ENCODE peak calls at places on chromosomes 16 and 17, in eight cellular contexts. T, H, N, V, W, J, U and Y are unnamed samples.
A peak's percentile ranks its signal among the peaks of the same experiment; 100 is the strongest.

GRCh38 chr17:8807070-8807550 is 7.9 kb upstream of the MFSD6L start:
- DNase-seq in T (peak; percentile 16), H (no peak), N (peak; percentile 23), V (no peak), W (no peak), J (no peak), U (no peak), Y (no peak)

GRCh38 chr16:989354-989814 is 7.8 kb downstream of the SOX8 start:
- DNase-seq in T (no peak), H (no peak), N (no peak), V (no peak), W (no peak), J (no peak), U (no peak), Y (no peak)

GRCh38 chr17:39981207-39982068 is 831 bp downstream of the PSMD3 start:
- DNase-seq in T (no peak), H (no peak), N (no peak), V (no peak), W (no peak), J (no peak), U (no peak), Y (no peak)

GRCh38 chr17:8019665-8020064 is 17.2 kb downstream of the GUCY2D start:
- DNase-seq in T (no peak), H (no peak), N (no peak), V (peak; percentile 15), W (no peak), J (no peak), U (no peak), Y (no peak)

GRCh38 chr16:21625026-21625425 is 25.6 kb downstream of the METTL9 start:
- DNase-seq in T (no peak), H (no peak), N (no peak), V (no peak), W (no peak), J (no peak), U (no peak), Y (no peak)

GRCh38 chr16:55031481-55031880 is 100.8 kb downstream of the IRX5 start:
- DNase-seq in T (no peak), H (no peak), N (no peak), V (no peak), W (no peak), J (no peak), U (no peak), Y (peak; percentile 42)

GRCh38 chr17:78706271-78706915 is 75.7 kb downstream of the CYTH1 start:
- DNase-seq in T (no peak), H (peak; percentile 20), N (no peak), V (peak; percentile 58), W (no peak), J (no peak), U (no peak), Y (no peak)

GRCh38 chr17:15261818-15262290 is 3.3 kb downstream of the PMP22 start:
- DNase-seq in T (peak; percentile 48), H (peak; percentile 20), N (peak; percentile 52), V (no peak), W (no peak), J (no peak), U (no peak), Y (no peak)

GRCh38 chr16:69089091-69089912 is 16.2 kb upstream of the HAS3 start:
- DNase-seq in T (no peak), H (no peak), N (peak; percentile 66), V (peak; percentile 53), W (no peak), J (no peak), U (no peak), Y (no peak)

GRCh38 chr17:77802811-77803220 is 155.7 kb upstream of the TNRC6C start:
- DNase-seq in T (peak; percentile 63), H (no peak), N (peak; percentile 72), V (peak; percentile 24), W (no peak), J (peak; percentile 30), U (no peak), Y (no peak)

GRCh38 chr16:24906199-24906808 is 60.5 kb downstream of the SLC5A11 start:
- DNase-seq in T (no peak), H (no peak), N (no peak), V (peak; percentile 26), W (no peak), J (no peak), U (no peak), Y (no peak)

GRCh38 chr16:68093816-68094613 is 8.8 kb downstream of the NFATC3 start:
- DNase-seq in T (no peak), H (no peak), N (no peak), V (peak; percentile 69), W (no peak), J (no peak), U (no peak), Y (no peak)

GRCh38 chr17:80485846-80486245 is 9.4 kb upstream of the NPTX1 start:
- DNase-seq in T (no peak), H (no peak), N (no peak), V (no peak), W (no peak), J (no peak), U (no peak), Y (no peak)

GRCh38 chr17:59506907-59507726 is 58.3 kb upstream of the DHX40 start:
- DNase-seq in T (no peak), H (no peak), N (no peak), V (peak; percentile 8), W (no peak), J (no peak), U (no peak), Y (no peak)

DNA sequence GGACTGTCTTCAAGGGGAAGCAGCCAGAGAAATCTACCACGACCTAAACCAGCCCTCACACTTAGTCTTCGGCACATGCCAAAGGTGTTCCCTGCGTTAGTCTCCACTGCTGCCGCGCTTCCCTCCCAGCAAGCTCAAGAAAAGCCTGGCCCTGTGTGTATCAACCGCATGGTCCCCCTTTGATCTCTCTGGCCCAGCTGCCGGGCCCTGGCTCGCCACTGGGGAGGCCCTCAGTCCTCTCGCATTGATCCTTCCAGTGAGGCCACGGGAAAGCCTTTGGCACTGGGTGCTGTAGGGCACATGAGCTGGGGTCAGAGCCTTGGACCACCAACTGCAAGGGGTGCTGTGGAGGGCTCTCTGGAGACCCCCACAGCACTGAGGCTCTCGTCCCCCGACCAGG is 29.6 kb upstream of the KLHDC4 start:
- DNase-seq in T (no peak), H (no peak), N (no peak), V (no peak), W (no peak), J (no peak), U (no peak), Y (no peak)
- H3K27ac ChIP-seq in T (no peak overlapping the region), H (no peak overlapping the region), N (no peak overlapping the region), V (no peak overlapping the region), W (no peak overlapping the region), J (no peak overlapping the region), U (no peak overlapping the region), Y (no peak overlapping the region)

DNA sequence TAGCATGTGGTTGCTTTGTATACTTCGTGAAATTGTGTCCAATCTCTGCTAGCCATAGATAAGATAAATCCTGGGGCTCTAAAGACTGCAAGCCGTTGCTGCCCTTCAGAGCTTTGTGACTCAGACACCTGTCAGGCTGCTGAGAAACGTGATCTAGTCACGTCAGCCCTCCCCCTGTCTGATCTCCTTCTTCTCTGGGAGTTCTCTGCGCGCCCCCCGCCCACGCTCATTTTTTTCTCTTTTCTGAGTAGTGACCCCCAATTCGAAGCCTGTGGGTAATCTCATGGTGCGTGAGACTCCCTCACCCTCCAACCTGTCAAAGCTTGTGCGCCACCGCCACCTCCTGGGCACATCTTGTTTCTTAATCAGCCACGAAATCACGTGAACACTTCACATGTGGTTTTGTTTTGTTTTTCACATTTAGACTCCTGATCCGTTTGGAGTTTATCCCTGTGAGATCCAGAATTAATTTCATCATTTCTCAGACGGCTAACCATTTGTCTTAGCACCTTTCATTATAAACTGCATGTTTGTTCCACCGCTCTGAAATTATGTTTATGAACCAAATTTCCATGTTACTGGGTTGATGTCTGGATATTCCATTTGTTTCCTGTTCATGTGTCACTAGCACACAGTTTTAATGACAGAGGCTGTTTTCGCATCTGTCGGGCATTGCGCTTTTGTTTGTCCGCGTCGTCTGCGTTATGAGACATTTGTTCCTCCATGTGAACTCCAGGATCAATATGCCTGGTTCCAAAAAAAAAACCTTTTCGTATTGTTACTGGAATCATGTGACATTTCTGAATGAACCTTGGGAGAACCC is 977 bp upstream of the ZNF778 start:
- DNase-seq in T (peak; percentile 85), H (peak; percentile 85), N (peak; percentile 68), V (peak; percentile 77), W (peak; percentile 79), J (peak; percentile 83), U (peak; percentile 78), Y (no peak)
- H3K27ac ChIP-seq in T (no peak overlapping the region), H (peak overlapping the region; percentile 98), N (no peak overlapping the region), V (peak overlapping the region; percentile 99), W (peak overlapping the region; percentile 94), J (peak overlapping the region; percentile 92), U (peak overlapping the region; percentile 95), Y (peak overlapping the region; percentile 93)

GRCh38 chr16:80969114-80969484 is 37.6 kb downstream of the CMC2 start:
- DNase-seq in T (no peak), H (no peak), N (no peak), V (no peak), W (no peak), J (no peak), U (no peak), Y (no peak)
- H3K27ac ChIP-seq in T (no peak overlapping the region), H (no peak overlapping the region), N (no peak overlapping the region), V (no peak overlapping the region), W (no peak overlapping the region), J (no peak overlapping the region), U (no peak overlapping the region), Y (no peak overlapping the region)

GRCh38 chr17:28938552-28938951 is 12.8 kb downstream of the PHF12 start:
- DNase-seq in T (no peak), H (no peak), N (no peak), V (no peak), W (no peak), J (no peak), U (no peak), Y (no peak)

GRCh38 chr17:28940142-28940541 is 11.2 kb downstream of the PHF12 start:
- DNase-seq in T (no peak), H (no peak), N (no peak), V (no peak), W (no peak), J (no peak), U (no peak), Y (no peak)

GRCh38 chr17:28940675-28941074 is 10.6 kb downstream of the PHF12 start:
- DNase-seq in T (no peak), H (no peak), N (no peak), V (no peak), W (no peak), J (no peak), U (no peak), Y (no peak)

GRCh38 chr17:28935744-28936460 is 15.4 kb downstream of the PHF12 start:
- DNase-seq in T (no peak), H (no peak), N (no peak), V (no peak), W (no peak), J (no peak), U (no peak), Y (no peak)

GRCh38 chr17:28937044-28937729 is 14.1 kb downstream of the PHF12 start:
- DNase-seq in T (no peak), H (no peak), N (no peak), V (peak; percentile 41), W (no peak), J (no peak), U (no peak), Y (no peak)
- H3K27ac ChIP-seq in T (no peak overlapping the region), H (peak overlapping the region; percentile 25), N (no peak overlapping the region), V (no peak overlapping the region), W (no peak overlapping the region), J (peak overlapping the region; percentile 20), U (peak overlapping the region; percentile 80), Y (no peak overlapping the region)